ENCODE peak calls at places on chromosome X, in seven cellular contexts. G, W, C, S, U, D and J are unnamed samples.
A peak's percentile ranks its signal among the peaks of the same experiment; 100 is the strongest.

GRCh38 chrX:38854305-38854704 is 53.0 kb downstream of the MID1IP1 start:
- DNase-seq in G (no peak), W (no peak), C (no peak), S (no peak), U (no peak), D (no peak), J (no peak)

GRCh38 chrX:111100191-111100590 is 4.2 kb downstream of the PAK3 start:
- DNase-seq in G (no peak), W (no peak), C (no peak), S (peak; percentile 24), U (peak; percentile 27), D (peak; percentile 41), J (peak; percentile 24)

GRCh38 chrX:103464071-103464773 is 55.1 kb downstream of the RAB40A start:
- DNase-seq in G (no peak), W (no peak), C (no peak), S (no peak), U (no peak), D (peak; percentile 69), J (no peak)

GRCh38 chrX:23381688-23382087 is 47.0 kb downstream of the PTCHD1 start:
- DNase-seq in G (no peak), W (no peak), C (no peak), S (no peak), U (no peak), D (no peak), J (no peak)

GRCh38 chrX:48165246-48165645 is 31.3 kb downstream of the SSX5 start:
- DNase-seq in G (no peak), W (no peak), C (no peak), S (no peak), U (no peak), D (no peak), J (no peak)

GRCh38 chrX:129769467-129770154 is 10.1 kb upstream of the SASH3 start:
- DNase-seq in G (no peak), W (peak; percentile 66), C (no peak), S (no peak), U (no peak), D (no peak), J (no peak)

GRCh38 chrX:131059231-131059630 is 1.1 kb downstream of the ARHGAP36 start:
- DNase-seq in G (no peak), W (no peak), C (no peak), S (no peak), U (no peak), D (no peak), J (no peak)

GRCh38 chrX:41580423-41581064 is 108.2 kb upstream of the GPR34 start:
- DNase-seq in G (no peak), W (no peak), C (no peak), S (no peak), U (no peak), D (no peak), J (no peak)

GRCh38 chrX:69493193-69493592 is 10.9 kb upstream of the NALF2 start:
- DNase-seq in G (peak; percentile 6), W (no peak), C (no peak), S (peak; percentile 30), U (peak; percentile 46), D (peak; percentile 3), J (peak; percentile 64)

GRCh38 chrX:136867518-136867917 is 13.0 kb downstream of the RBMX start:
- DNase-seq in G (no peak), W (no peak), C (no peak), S (no peak), U (no peak), D (peak; percentile 52), J (no peak)

GRCh38 chrX:14420876-14421275 is 108.5 kb upstream of the GLRA2 start:
- DNase-seq in G (no peak), W (no peak), C (no peak), S (no peak), U (no peak), D (peak; percentile 10), J (no peak)

GRCh38 chrX:69101655-69102251 is 63.5 kb downstream of the PJA1 start:
- DNase-seq in G (no peak), W (no peak), C (no peak), S (no peak), U (no peak), D (no peak), J (no peak)

GRCh38 chrX:20046270-20046669 is 55.4 kb upstream of the BCLAF3 start:
- DNase-seq in G (no peak), W (no peak), C (no peak), S (no peak), U (no peak), D (no peak), J (no peak)

GRCh38 chrX:72045552-72046277 is 86.0 kb downstream of the RTL5 start:
- DNase-seq in G (no peak), W (no peak), C (peak; percentile 17), S (no peak), U (no peak), D (no peak), J (no peak)

GRCh38 chrX:18873189-18873791 is 110.6 kb downstream of the PHKA2 start:
- DNase-seq in G (peak; percentile 40), W (no peak), C (no peak), S (no peak), U (no peak), D (peak; percentile 82), J (no peak)

GRCh38 chrX:443676-444210 is 57.0 kb upstream of the PPP2R3B start:
- DNase-seq in G (no peak), W (no peak), C (no peak), S (no peak), U (no peak), D (no peak), J (no peak)

GRCh38 chrX:48741834-48742233 is 19.7 kb upstream of the GLOD5 start:
- DNase-seq in G (no peak), W (no peak), C (peak; percentile 66), S (no peak), U (no peak), D (no peak), J (no peak)

GRCh38 chrX:147902270-147902669 is 9.4 kb upstream of the FMR1 start:
- DNase-seq in G (no peak), W (no peak), C (no peak), S (no peak), U (no peak), D (no peak), J (no peak)

GRCh38 chrX:7580127-7580526 is 262.8 kb upstream of the VCX start:
- DNase-seq in G (no peak), W (no peak), C (no peak), S (no peak), U (no peak), D (no peak), J (no peak)

GRCh38 chrX:45322382-45322781 is 121.7 kb upstream of the DIPK2B start:
- DNase-seq in G (no peak), W (no peak), C (no peak), S (no peak), U (peak; percentile 48), D (peak; percentile 88), J (peak; percentile 35)